ENCODE peak calls at places on chromosomes 12 and 14, in seven cellular contexts. A, X, Q, T, W, K and U are unnamed samples.

GRCh38 chr14:104109731-104110361 is 24.3 kb downstream of the ASPG start:
- ATAC-seq in K (no peak), X (no peak), Q (no peak), A (no peak), W (no peak), T (no peak), U (no peak)

GRCh38 chr14:24909523-24910302 is 140.2 kb downstream of the STXBP6 start:
- ATAC-seq in W (no peak), K (no peak), A (no peak), X (no peak), T (peak; percentile 42), Q (peak; percentile 52), U (no peak)

GRCh38 chr12:130126023-130126432 is 36.2 kb upstream of the FZD10 start:
- ATAC-seq in W (no peak), Q (peak; percentile 30), A (no peak), T (no peak), X (peak; percentile 67), K (no peak), U (peak; percentile 42)

GRCh38 chr12:32585680-32586079 is 93.4 kb upstream of the DNM1L start:
- ATAC-seq in W (no peak), Q (no peak), T (no peak), A (no peak), K (no peak), X (no peak), U (no peak)

GRCh38 chr12:57133013-57133569 is 4.8 kb downstream of the LRP1 start:
- ATAC-seq in X (peak; percentile 41), Q (no peak), K (no peak), T (no peak), W (peak; percentile 18), A (no peak), U (no peak)

GRCh38 chr12:68630598-68630997 is 19.9 kb downstream of the RAP1B start:
- ATAC-seq in A (no peak), K (no peak), Q (no peak), X (no peak), W (no peak), T (peak; percentile 41), U (no peak)

GRCh38 chr12:46460682-46461215 is 88.2 kb upstream of the SLC38A2 start:
- ATAC-seq in X (no peak), T (peak; percentile 73), A (no peak), W (no peak), K (peak; percentile 33), Q (no peak), U (no peak)

GRCh38 chr14:22555573-22556011 is 33.4 kb downstream of the DAD1 start:
- ATAC-seq in K (no peak), X (no peak), Q (no peak), W (no peak), A (no peak), T (peak; percentile 11), U (no peak)

GRCh38 chr12:130200445-130200844 is 38.2 kb downstream of the FZD10 start:
- ATAC-seq in Q (no peak), X (no peak), A (no peak), T (no peak), W (no peak), K (no peak), U (no peak)

GRCh38 chr14:104252256-104253215 is 114.1 kb downstream of the KIF26A start:
- ATAC-seq in X (no peak), Q (peak; percentile 71), W (no peak), K (no peak), T (no peak), A (no peak), U (no peak)

GRCh38 chr12:121115530-121115929 is 17.1 kb upstream of the P2RX7 start:
- ATAC-seq in K (no peak), T (no peak), X (no peak), Q (no peak), W (no peak), A (no peak), U (no peak)

GRCh38 chr14:106642090-106642489 is 1115.7 kb downstream of the TMEM121 start:
- ATAC-seq in X (no peak), T (no peak), A (no peak), Q (no peak), W (no peak), K (no peak), U (no peak)

GRCh38 chr12:101715045-101715444 is 17.6 kb downstream of the CHPT1 start:
- ATAC-seq in X (no peak), K (no peak), T (no peak), Q (no peak), A (no peak), W (no peak), U (no peak)

GRCh38 chr12:21756699-21757098 is 17.8 kb downstream of the KCNJ8 start:
- ATAC-seq in K (no peak), A (no peak), X (no peak), Q (no peak), T (no peak), W (no peak), U (no peak)

GRCh38 chr12:106987846-106988245 is 900 bp upstream of the MTERF2 start:
- ATAC-seq in W (no peak), K (no peak), Q (no peak), A (no peak), T (no peak), X (no peak), U (no peak)

GRCh38 chr12:77237896-77238295 is 172.5 kb upstream of the E2F7 start:
- ATAC-seq in K (no peak), T (no peak), W (no peak), X (no peak), A (no peak), Q (no peak), U (no peak)

GRCh38 chr14:34172477-34173368 is 221.8 kb upstream of the EGLN3 start:
- ATAC-seq in T (no peak), K (no peak), W (no peak), A (no peak), Q (no peak), X (no peak), U (peak; percentile 34)

GRCh38 chr14:75840911-75841310 is 140.9 kb downstream of the TGFB3 start:
- ATAC-seq in W (no peak), Q (no peak), T (no peak), X (no peak), K (no peak), A (no peak), U (no peak)

GRCh38 chr12:102169922-102170698 is 27.5 kb downstream of the PMCH start:
- ATAC-seq in Q (peak; percentile 72), K (peak; percentile 75), T (peak; percentile 73), X (no peak), A (peak; percentile 78), W (peak; percentile 87), U (no peak)

DNA sequence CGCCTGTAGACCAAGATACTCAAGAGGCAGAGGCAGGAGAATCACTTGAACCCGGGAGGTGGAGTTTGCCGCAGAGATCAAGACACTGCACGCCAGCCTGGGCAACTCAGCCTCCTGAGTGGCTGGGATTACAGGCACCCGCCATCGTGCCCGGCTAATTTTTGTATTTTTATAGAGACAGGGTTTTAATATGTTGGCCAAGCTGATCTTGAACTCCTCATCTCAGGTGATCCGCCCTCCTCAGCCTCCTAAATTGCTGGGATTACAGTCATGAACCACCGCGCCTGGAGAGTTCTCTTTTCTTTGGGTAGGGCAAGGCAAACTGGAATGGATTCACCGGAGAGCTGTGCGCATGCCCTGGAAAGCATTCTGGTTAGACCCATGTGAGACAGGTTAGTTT is 179.3 kb upstream of the ALG10B start:
- ATAC-seq in W (no peak), A (no peak), T (no peak), K (no peak), Q (no peak), X (no peak), U (no peak)
- H3K9me3 ChIP-seq in W (no peaks in the 10 kb centered on the region), A (no peaks in the 10 kb centered on the region), T (no peaks in the 10 kb centered on the region), K (no peaks in the 10 kb centered on the region), Q (no peaks in the 10 kb centered on the region), X (no peaks in the 10 kb centered on the region), U (no peaks in the 10 kb centered on the region)

GRCh38 chr14:31619440-31619839 is 58.2 kb downstream of the NUBPL start:
- ATAC-seq in K (no peak), T (no peak), Q (no peak), W (no peak), X (no peak), A (no peak), U (no peak)
- TF ChIP-seq POLR2AphosphoS5 in K (no peak), T (no peak), Q (no peak), W (no peak), X (no peak), A (no peak), U (no peak)

DNA sequence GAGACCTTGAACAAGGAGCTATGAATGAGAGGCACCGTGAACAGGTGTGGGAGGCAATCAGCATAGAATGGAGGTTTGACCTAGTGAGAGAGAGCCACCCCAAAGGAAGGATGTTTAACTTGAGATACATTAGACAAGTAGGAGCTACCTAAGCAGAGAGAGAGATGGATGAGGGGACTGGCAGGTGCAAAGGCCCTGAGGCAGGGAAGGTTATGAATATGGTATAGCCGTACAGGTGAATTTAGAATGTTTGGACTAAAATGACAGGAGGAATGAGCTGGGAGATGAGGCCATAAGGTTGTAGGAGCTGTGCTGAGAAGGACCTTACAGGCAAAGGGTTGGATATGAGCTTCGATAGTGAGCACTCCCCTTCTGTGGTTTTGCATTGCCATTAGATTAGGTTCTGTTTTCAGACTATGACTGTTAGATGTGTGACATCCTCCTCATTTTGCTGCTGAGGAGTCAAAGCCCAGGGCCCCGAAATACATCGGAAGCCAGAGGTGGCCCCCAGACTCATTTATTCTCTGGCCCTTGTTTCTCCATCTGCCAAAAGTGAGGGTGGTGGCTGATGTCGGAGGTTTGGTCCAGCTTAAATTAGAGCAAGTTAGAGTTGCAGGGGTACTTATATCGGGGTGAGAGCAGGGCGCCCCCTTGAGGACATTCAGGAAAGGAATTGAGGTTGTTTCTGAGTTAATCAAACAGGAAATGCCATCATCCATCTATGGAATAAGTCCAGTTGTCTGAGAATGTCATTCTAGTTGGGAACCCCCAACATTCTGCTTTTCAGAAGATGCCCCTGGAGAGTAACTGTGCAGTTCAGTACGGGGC is 29.4 kb downstream of the SLC24A4 start:
- ATAC-seq in Q (no peak), T (peak; percentile 77), A (peak; percentile 82), W (peak; percentile 60), K (no peak), X (no peak), U (no peak)
- TF ChIP-seq CTCF in Q (peak; percentile 37), T (peak; percentile 55), A (peak; percentile 72), W (peak; percentile 53), K (peak; percentile 63), X (no peak), U (no peak)

GRCh38 chr12:92950011-92950410 is 20.9 kb upstream of the EEA1 start:
- ATAC-seq in A (no peak), K (no peak), T (no peak), W (peak; percentile 46), Q (no peak), X (no peak), U (no peak)

GRCh38 chr12:92951006-92951405 is 21.9 kb upstream of the EEA1 start:
- ATAC-seq in X (no peak), A (no peak), T (no peak), K (no peak), W (no peak), Q (no peak), U (no peak)

GRCh38 chr12:92949466-92949865 is 20.4 kb upstream of the EEA1 start:
- ATAC-seq in X (no peak), W (no peak), A (no peak), T (no peak), Q (no peak), K (no peak), U (no peak)

GRCh38 chr12:92953747-92954146 is 24.7 kb upstream of the EEA1 start:
- ATAC-seq in X (no peak), A (no peak), W (peak; percentile 69), T (peak; percentile 31), Q (no peak), K (no peak), U (no peak)

DNA sequence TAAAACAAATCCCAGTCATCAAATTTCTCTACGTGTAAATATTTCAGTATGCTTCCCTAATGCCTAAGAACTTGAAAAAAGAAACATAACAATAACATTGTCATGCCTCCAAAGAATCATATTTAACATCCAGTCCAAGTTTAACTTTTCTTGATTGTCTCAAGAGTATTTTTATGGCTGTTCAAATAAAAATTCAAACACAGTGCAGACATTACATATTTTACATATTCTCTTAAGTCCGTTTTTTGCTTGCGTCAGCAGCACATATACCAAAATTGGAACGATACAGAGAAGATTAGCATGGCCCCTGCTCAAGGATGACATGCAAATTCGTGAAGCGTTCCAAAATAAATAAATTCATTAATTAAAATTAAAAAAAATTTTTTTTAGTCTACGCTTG is 23.3 kb upstream of the EEA1 start:
- ATAC-seq in K (no peak), T (no peak), X (no peak), A (no peak), Q (no peak), W (no peak), U (no peak)
- H3K9me3 ChIP-seq in K (peaks cover 7% of the 10 kb centered on the region), T (peaks cover 16% of the 10 kb centered on the region), X (no peaks in the 10 kb centered on the region), A (no peaks in the 10 kb centered on the region), Q (peaks cover 6% of the 10 kb centered on the region), W (peaks cover 2% of the 10 kb centered on the region), U (no peaks in the 10 kb centered on the region)